ENCODE peak calls at places on chromosomes 6 and 20, in six cellular contexts. H, G, E, J, O and M are unnamed samples.

GRCh38 chr20:62367136-62367482 is at the start of gene LAMA5:
- DNase-seq in H (no peak), G (peak; percentile 89), E (peak; percentile 73), J (no peak), O (no peak), M (no peak)

GRCh38 chr20:62979876-62980373 is 26.8 kb downstream of the BHLHE23 start:
- DNase-seq in H (no peak), G (no peak), E (no peak), J (no peak), O (no peak), M (no peak)

GRCh38 chr6:41682497-41682961 is 44.3 kb downstream of the MDFI start:
- DNase-seq in H (no peak), G (no peak), E (no peak), J (no peak), O (no peak), M (no peak)

GRCh38 chr6:27867941-27868705 is 44.1 kb downstream of the OR2B2 start:
- DNase-seq in H (peak; percentile 50), G (no peak), E (no peak), J (no peak), O (no peak), M (no peak)

GRCh38 chr6:110731196-110731595 is 84.1 kb downstream of the CDK19 start:
- DNase-seq in H (no peak), G (no peak), E (no peak), J (no peak), O (no peak), M (no peak)

GRCh38 chr6:15574497-15574896 is 88.3 kb downstream of the DTNBP1 start:
- DNase-seq in H (no peak), G (no peak), E (no peak), J (no peak), O (peak; percentile 25), M (no peak)

GRCh38 chr6:169282043-169282442 is 28.4 kb upstream of the THBS2 start:
- DNase-seq in H (no peak), G (no peak), E (no peak), J (no peak), O (no peak), M (no peak)

GRCh38 chr6:106117579-106117978 is 31.4 kb downstream of the PRDM1 start:
- DNase-seq in H (no peak), G (no peak), E (no peak), J (no peak), O (no peak), M (no peak)

GRCh38 chr6:143592335-143592734 is 80.8 kb upstream of the FUCA2 start:
- DNase-seq in H (peak; percentile 18), G (peak; percentile 19), E (no peak), J (no peak), O (no peak), M (no peak)

GRCh38 chr20:37282558-37282957 is 6.9 kb upstream of the MANBAL start:
- DNase-seq in H (peak; percentile 80), G (peak; percentile 71), E (no peak), J (peak; percentile 65), O (peak; percentile 16), M (no peak)